ENCODE peak calls at places on chromosomes 7 and 10, in six cellular contexts. F is AG04450, C is aorta, Y is pancreas, D is esophagus squamous epithelium, B is heart left ventricle. T is an unnamed sample.

GRCh38 chr7:70360557-70360956 is 762.3 kb downstream of the AUTS2 start:
- DNase-seq in F (no peak), C (no peak), Y (no peak), D (no peak), B (peak; percentile 35), T (no peak)

GRCh38 chr10:119268871-119269506 is 61.6 kb downstream of the GRK5 start:
- DNase-seq in F (no peak), C (peak; percentile 38), Y (no peak), D (no peak), B (no peak), T (no peak)

GRCh38 chr10:84238909-84239308 is 2.4 kb downstream of the LRIT1 start:
- DNase-seq in F (no peak), C (no peak), Y (no peak), D (no peak), B (no peak), T (no peak)

GRCh38 chr7:142443614-142444013 is 185.8 kb upstream of the PRSS58 start:
- DNase-seq in F (no peak), C (no peak), Y (no peak), D (no peak), B (no peak), T (no peak)

GRCh38 chr7:137801003-137801402 is 45.8 kb downstream of the DGKI start:
- DNase-seq in F (no peak), C (no peak), Y (no peak), D (no peak), B (no peak), T (no peak)

GRCh38 chr10:82932426-82932825 is 1057.4 kb downstream of the NRG3 start:
- DNase-seq in F (no peak), C (no peak), Y (no peak), D (no peak), B (no peak), T (no peak)

GRCh38 chr10:22429146-22429545 is 83.8 kb downstream of the SPAG6 start:
- DNase-seq in F (no peak), C (no peak), Y (no peak), D (no peak), B (no peak), T (no peak)

GRCh38 chr7:100547872-100548271 is 8.9 kb downstream of the AGFG2 start:
- DNase-seq in F (no peak), C (no peak), Y (no peak), D (no peak), B (peak; percentile 44), T (no peak)

GRCh38 chr7:50357346-50357745 is 52.8 kb downstream of the IKZF1 start:
- DNase-seq in F (no peak), C (no peak), Y (no peak), D (no peak), B (no peak), T (no peak)

GRCh38 chr10:63645195-63645594 is 124.0 kb downstream of the REEP3 start:
- DNase-seq in F (no peak), C (no peak), Y (no peak), D (no peak), B (no peak), T (no peak)

GRCh38 chr10:62491597-62491996 is 117.4 kb downstream of the ZNF365 start:
- DNase-seq in F (no peak), C (no peak), Y (no peak), D (no peak), B (no peak), T (no peak)

GRCh38 chr10:32112055-32112454 is 55.8 kb upstream of the KIF5B start:
- DNase-seq in F (peak; percentile 1), C (no peak), Y (no peak), D (no peak), B (no peak), T (no peak)

GRCh38 chr7:88942815-88943501 is 147.4 kb upstream of the TEX47 start:
- DNase-seq in F (no peak), C (no peak), Y (no peak), D (no peak), B (no peak), T (no peak)

GRCh38 chr10:65571011-65571570 is 1354.7 kb upstream of the LRRTM3 start:
- DNase-seq in F (no peak), C (no peak), Y (no peak), D (no peak), B (no peak), T (no peak)

GRCh38 chr10:110759523-110759922 is 112.2 kb upstream of the PDCD4 start:
- DNase-seq in F (no peak), C (no peak), Y (no peak), D (no peak), B (no peak), T (no peak)

GRCh38 chr7:77246031-77246430 is 46.4 kb upstream of the FGL2 start:
- DNase-seq in F (no peak), C (no peak), Y (no peak), D (no peak), B (no peak), T (no peak)

GRCh38 chr7:29795696-29796095 is 10.6 kb upstream of the WIPF3 start:
- DNase-seq in F (no peak), C (no peak), Y (no peak), D (no peak), B (no peak), T (no peak)

GRCh38 chr7:135169936-135170222 is 628 bp downstream of the CYREN start:
- DNase-seq in F (no peak), C (no peak), Y (no peak), D (no peak), B (no peak), T (no peak)

GRCh38 chr7:43558071-43558470 is 24.8 kb upstream of the STK17A start:
- DNase-seq in F (no peak), C (no peak), Y (no peak), D (no peak), B (no peak), T (no peak)

GRCh38 chr7:28700084-28700483 is 258.0 kb downstream of the TRIL start:
- DNase-seq in F (no peak), C (no peak), Y (no peak), D (no peak), B (no peak), T (no peak)

GRCh38 chr7:17781491-17782215 is 158.6 kb downstream of the SNX13 start:
- DNase-seq in F (peak; percentile 48), C (no peak), Y (no peak), D (no peak), B (no peak), T (no peak)

GRCh38 chr10:27893320-27894014 is 105.4 kb downstream of the ODAD2 start:
- DNase-seq in F (no peak), C (no peak), Y (no peak), D (no peak), B (no peak), T (no peak)

GRCh38 chr10:114077815-114078219 is 34.2 kb downstream of the ADRB1 start:
- DNase-seq in F (no peak), C (no peak), Y (no peak), D (no peak), B (peak; percentile 28), T (no peak)

GRCh38 chr10:59362991-59363390 is 642 bp upstream of the FAM13C start:
- DNase-seq in F (no peak), C (peak; percentile 83), Y (peak; percentile 60), D (no peak), B (peak; percentile 76), T (peak; percentile 60)

GRCh38 chr10:119365773-119366640 is 158.6 kb downstream of the GRK5 start:
- DNase-seq in F (no peak), C (peak; percentile 68), Y (no peak), D (no peak), B (no peak), T (no peak)

GRCh38 chr7:51263631-51264484 is 52.8 kb downstream of the COBL start:
- DNase-seq in F (no peak), C (no peak), Y (peak; percentile 87), D (no peak), B (no peak), T (no peak)

GRCh38 chr7:72152171-72153131 is 259.7 kb downstream of the CALN1 start:
- DNase-seq in F (no peak), C (no peak), Y (peak; percentile 26), D (no peak), B (no peak), T (no peak)

GRCh38 chr7:149789101-149789500 is 15.7 kb upstream of the ZNF467 start:
- DNase-seq in F (no peak), C (no peak), Y (no peak), D (no peak), B (no peak), T (no peak)

GRCh38 chr7:26179826-26180497 is 20.6 kb downstream of the HNRNPA2B1 start:
- DNase-seq in F (no peak), C (no peak), Y (no peak), D (no peak), B (no peak), T (no peak)

GRCh38 chr10:59692113-59692512 is 17.5 kb downstream of the SLC16A9 start:
- DNase-seq in F (no peak), C (no peak), Y (no peak), D (no peak), B (no peak), T (no peak)

DNA sequence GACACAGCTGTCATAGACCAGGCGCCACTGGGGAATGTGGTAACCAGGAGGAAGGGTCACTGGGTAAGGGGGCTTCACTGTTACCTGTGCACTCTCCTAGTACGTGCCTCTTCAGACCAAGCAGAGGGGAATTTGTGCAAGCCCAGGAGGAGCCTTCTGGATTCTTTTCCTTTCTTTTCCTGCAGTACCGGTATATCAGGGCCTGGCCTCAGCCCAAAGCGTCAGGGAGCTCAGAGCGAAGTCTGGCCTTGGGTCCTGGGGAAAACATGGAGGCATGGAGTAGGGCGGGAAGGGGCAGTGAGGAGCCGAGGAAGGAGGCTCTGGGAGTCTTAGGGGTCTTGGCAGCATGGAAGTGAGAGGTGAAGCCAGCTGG is 133.6 kb upstream of the GDF10 start:
- DNase-seq in F (no peak), C (no peak), Y (no peak), D (no peak), B (no peak), T (peak; percentile 31)
- H3K4me3 ChIP-seq in F (no peak overlapping the region), C (no peak overlapping the region), Y (no peak overlapping the region), D (peak overlapping the region; percentile 58), B (peak overlapping the region; percentile 47), T (peak overlapping the region; percentile 37)

DNA sequence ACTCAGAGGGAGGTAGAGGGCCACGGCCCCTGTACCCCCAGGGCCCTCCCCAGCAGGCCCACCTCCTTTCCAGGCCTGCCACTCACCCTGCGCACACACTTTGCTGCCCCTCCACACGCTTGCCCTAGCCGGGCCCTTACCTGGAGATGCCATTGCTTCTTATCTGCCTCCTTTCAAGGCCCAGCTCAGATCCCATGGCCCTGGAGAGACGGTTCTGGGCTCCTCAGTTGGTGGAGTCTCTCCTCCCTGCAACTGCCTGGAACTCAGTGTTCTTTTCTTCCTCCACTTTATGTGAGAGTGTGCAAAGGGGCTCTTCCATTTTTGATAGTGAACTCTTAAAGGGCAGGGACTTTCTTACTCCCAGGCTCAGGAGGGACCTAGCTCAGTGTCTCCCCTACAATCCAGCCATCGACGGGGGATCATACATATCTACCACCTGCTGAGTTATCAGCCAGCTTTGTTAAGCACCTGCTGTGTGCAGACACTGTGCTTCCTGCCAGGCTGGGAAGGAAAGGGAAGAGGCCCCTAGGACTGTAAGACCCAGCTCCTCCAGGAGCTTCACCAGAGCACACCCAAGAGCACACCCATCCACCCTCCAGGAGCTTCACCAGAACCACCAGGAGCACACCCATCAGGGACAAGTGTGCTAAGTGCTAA is 89.3 kb upstream of the MACROH2A2 start:
- DNase-seq in F (no peak), C (no peak), Y (no peak), D (no peak), B (no peak), T (no peak)
- H3K4me3 ChIP-seq in F (no peak overlapping the region), C (no peak overlapping the region), Y (no peak overlapping the region), D (no peak overlapping the region), B (no peak overlapping the region), T (no peak overlapping the region)

GRCh38 chr7:140454657-140455015 is 24.7 kb downstream of the MKRN1 start:
- DNase-seq in F (no peak), C (no peak), Y (no peak), D (no peak), B (no peak), T (no peak)
- H3K4me3 ChIP-seq in F (no peak overlapping the region), C (no peak overlapping the region), Y (no peak overlapping the region), D (no peak overlapping the region), B (no peak overlapping the region), T (no peak overlapping the region)

GRCh38 chr7:130490287-130490686 is 1.6 kb upstream of the MEST start:
- DNase-seq in F (no peak), C (no peak), Y (no peak), D (no peak), B (no peak), T (no peak)
- H3K4me3 ChIP-seq in F (no peak overlapping the region), C (no peak overlapping the region), Y (no peak overlapping the region), D (peak overlapping the region; percentile 60), B (peak overlapping the region; percentile 57), T (peak overlapping the region; percentile 66)

T was measured in breast epithelium.